ENCODE peak calls at places on chromosome 18, in seven cellular contexts. P, B, T, A, N, W and V are unnamed samples. For H3K79me2, the result is how much of the 10 kb centered on the place peaks cover.

GRCh38 chr18:7617738-7618422 is 50.8 kb downstream of the PTPRM start:
- DNase-seq in T (peak), W (no peak), B (peak), N (peak), P (no peak), A (peak), V (peak)

GRCh38 chr18:33706391-33706790 is 128.4 kb downstream of the ASXL3 start:
- DNase-seq in T (peak), W (no peak), N (no peak), A (no peak), P (no peak), B (no peak), V (peak)

GRCh38 chr18:7902399-7902839 is 335.3 kb downstream of the PTPRM start:
- DNase-seq in N (no peak), W (no peak), B (peak), P (no peak), T (peak), A (peak), V (peak)

GRCh38 chr18:77899972-77900754 is 650.5 kb downstream of the GALR1 start:
- DNase-seq in A (peak), N (peak), B (peak), P (no peak), W (no peak), T (peak), V (peak)

GRCh38 chr18:78090584-78090983 is 840.9 kb downstream of the GALR1 start:
- DNase-seq in N (no peak), T (no peak), W (no peak), A (no peak), P (no peak), B (no peak), V (no peak)

GRCh38 chr18:72910045-72910444 is 42.3 kb upstream of the NETO1 start:
- DNase-seq in B (no peak), N (no peak), P (no peak), W (no peak), T (no peak), A (no peak), V (no peak)

GRCh38 chr18:9542924-9543323 is 67.6 kb downstream of the RALBP1 start:
- DNase-seq in T (no peak), A (no peak), P (no peak), B (no peak), W (no peak), N (no peak), V (no peak)

GRCh38 chr18:69935319-69936190 is 12.1 kb downstream of the CD226 start:
- DNase-seq in T (peak), P (no peak), A (no peak), B (peak), N (peak), W (peak), V (peak)

GRCh38 chr18:78688249-78688648 is 291.4 kb upstream of the SALL3 start:
- DNase-seq in B (no peak), W (no peak), P (no peak), N (no peak), T (no peak), A (no peak), V (no peak)

GRCh38 chr18:21359746-21360145 is 117.7 kb downstream of the GREB1L start:
- DNase-seq in A (no peak), P (no peak), N (no peak), W (no peak), T (no peak), B (no peak), V (no peak)

GRCh38 chr18:41767960-41768359 is 187.1 kb upstream of the PIK3C3 start:
- DNase-seq in P (no peak), T (peak), A (peak), W (no peak), B (peak), N (peak), V (peak)

GRCh38 chr18:61876899-61877298 is 15.9 kb downstream of the RNF152 start:
- DNase-seq in A (no peak), T (no peak), B (no peak), W (peak), N (no peak), P (no peak), V (no peak)

GRCh38 chr18:7567487-7568425 is 640 bp downstream of the PTPRM start:
- DNase-seq in N (peak), T (peak), W (no peak), A (peak), P (no peak), B (peak), V (peak)

GRCh38 chr18:27750014-27750413 is 426.9 kb downstream of the CDH2 start:
- DNase-seq in T (peak), N (peak), B (peak), A (peak), W (peak), P (peak), V (peak)

GRCh38 chr18:48543228-48543627 is 4.4 kb downstream of the CTIF start:
- DNase-seq in B (peak), T (peak), W (peak), A (peak), P (peak), N (peak), V (no peak)

GRCh38 chr18:57030417-57030816 is 116.5 kb upstream of the BOD1L2 start:
- DNase-seq in B (no peak), P (no peak), W (no peak), N (no peak), T (no peak), A (no peak), V (no peak)

GRCh38 chr18:52118684-52119083 is 221.3 kb upstream of the DCC start:
- DNase-seq in N (no peak), W (no peak), P (no peak), A (no peak), T (no peak), B (no peak), V (no peak)

GRCh38 chr18:49524349-49524748 is 37.3 kb upstream of the C18orf32 start:
- DNase-seq in B (no peak), W (no peak), N (no peak), T (no peak), P (no peak), A (no peak), V (no peak)

GRCh38 chr18:9653390-9653789 is 39.0 kb upstream of the PPP4R1 start:
- DNase-seq in W (peak), N (no peak), P (no peak), T (no peak), A (no peak), B (no peak), V (no peak)

GRCh38 chr18:532023-532422 is 31.5 kb upstream of the COLEC12 start:
- DNase-seq in P (no peak), W (no peak), N (no peak), T (no peak), A (no peak), B (no peak), V (no peak)

GRCh38 chr18:59437851-59438250 is 78.8 kb upstream of the LMAN1 start:
- DNase-seq in T (no peak), B (no peak), W (no peak), P (no peak), A (peak), N (no peak), V (no peak)

GRCh38 chr18:9177047-9177446 is 40.5 kb downstream of the ANKRD12 start:
- DNase-seq in W (no peak), T (no peak), N (no peak), A (no peak), B (no peak), P (no peak), V (no peak)

GRCh38 chr18:61929881-61930640 is 37.3 kb upstream of the RNF152 start:
- DNase-seq in B (no peak), W (no peak), N (peak), A (no peak), T (no peak), P (no peak), V (no peak)

GRCh38 chr18:31303771-31304170 is 14.2 kb upstream of the DSG1 start:
- DNase-seq in B (no peak), N (no peak), T (peak), P (no peak), A (no peak), W (no peak), V (peak)

GRCh38 chr18:25464211-25464610 is 112.2 kb upstream of the ZNF521 start:
- DNase-seq in T (peak), W (no peak), P (no peak), N (no peak), B (no peak), A (no peak), V (peak)

GRCh38 chr18:51070545-51070944 is 40.5 kb downstream of the SMAD4 start:
- DNase-seq in N (peak), B (no peak), T (peak), P (no peak), W (no peak), A (no peak), V (peak)
- H3K79me2 ChIP-seq in N (under half), B (half or more), T (under half), P (under half), W (under half), A (half or more), V (half or more)

DNA sequence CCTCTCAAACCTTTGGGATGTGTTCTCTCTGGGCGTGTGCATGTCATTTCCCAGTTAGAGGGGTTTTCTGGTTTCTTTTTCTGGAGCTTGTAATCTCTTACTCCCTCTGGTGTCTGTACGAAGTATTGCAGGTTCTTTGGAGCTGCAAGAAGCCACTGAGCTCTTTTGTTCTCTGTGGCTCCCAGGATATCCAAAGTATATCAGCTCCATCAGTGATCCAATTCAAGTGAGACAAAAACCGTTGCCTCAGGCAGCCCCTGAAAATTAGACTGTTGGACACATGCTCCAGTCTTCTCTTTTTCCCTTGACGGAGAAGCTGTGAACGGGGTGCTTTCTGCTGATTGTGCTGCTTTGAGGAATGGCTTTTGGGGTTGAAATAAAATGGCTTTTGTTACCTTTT is 59.0 kb upstream of the LDLRAD4 start:
- DNase-seq in A (peak), T (peak), P (no peak), B (peak), N (peak), W (peak), V (peak)
- TF ChIP-seq CTCF in A (peak), T (peak), P (peak), B (peak), N (peak), W (peak), V (peak)

DNA sequence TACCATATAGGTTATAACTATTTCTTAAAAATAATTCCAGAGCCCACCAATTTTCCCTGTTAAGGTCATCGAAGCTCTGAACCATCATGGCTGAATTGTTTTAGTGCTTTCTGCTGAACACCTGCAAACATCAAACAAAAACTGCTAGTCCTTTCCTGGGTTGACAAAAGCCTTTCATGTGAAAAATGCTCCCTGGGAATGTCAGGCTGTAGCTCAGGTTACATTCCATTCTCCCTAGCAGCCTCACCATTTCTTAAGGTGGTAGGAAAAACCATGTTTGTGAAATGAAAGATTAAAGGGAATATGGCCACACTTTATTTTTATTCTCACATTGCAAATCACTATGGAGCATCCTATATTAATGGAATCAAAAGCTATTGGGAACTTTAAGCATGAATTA is 5.7 kb downstream of the TCF4 start:
- DNase-seq in T (peak), N (no peak), P (no peak), W (no peak), B (no peak), A (peak), V (peak)
- H3K79me2 ChIP-seq in T (under half), N (under half), P (under half), W (under half), B (half or more), A (half or more), V (half or more)

GRCh38 chr18:24428709-24429108 is 2.2 kb downstream of the IMPACT start:
- DNase-seq in W (no peak), T (no peak), N (no peak), P (no peak), A (peak), B (no peak), V (no peak)

GRCh38 chr18:24427484-24427883 is 1.0 kb downstream of the IMPACT start:
- DNase-seq in N (peak), A (peak), B (no peak), W (no peak), T (peak), P (no peak), V (peak)

GRCh38 chr18:24429188-24429587 is 2.7 kb downstream of the IMPACT start:
- DNase-seq in A (no peak), T (no peak), W (no peak), B (no peak), N (no peak), P (no peak), V (no peak)

GRCh38 chr18:24426073-24426397 is 435 bp upstream of the IMPACT start:
- DNase-seq in P (no peak), W (no peak), B (no peak), T (no peak), A (no peak), N (no peak), V (no peak)

DNA sequence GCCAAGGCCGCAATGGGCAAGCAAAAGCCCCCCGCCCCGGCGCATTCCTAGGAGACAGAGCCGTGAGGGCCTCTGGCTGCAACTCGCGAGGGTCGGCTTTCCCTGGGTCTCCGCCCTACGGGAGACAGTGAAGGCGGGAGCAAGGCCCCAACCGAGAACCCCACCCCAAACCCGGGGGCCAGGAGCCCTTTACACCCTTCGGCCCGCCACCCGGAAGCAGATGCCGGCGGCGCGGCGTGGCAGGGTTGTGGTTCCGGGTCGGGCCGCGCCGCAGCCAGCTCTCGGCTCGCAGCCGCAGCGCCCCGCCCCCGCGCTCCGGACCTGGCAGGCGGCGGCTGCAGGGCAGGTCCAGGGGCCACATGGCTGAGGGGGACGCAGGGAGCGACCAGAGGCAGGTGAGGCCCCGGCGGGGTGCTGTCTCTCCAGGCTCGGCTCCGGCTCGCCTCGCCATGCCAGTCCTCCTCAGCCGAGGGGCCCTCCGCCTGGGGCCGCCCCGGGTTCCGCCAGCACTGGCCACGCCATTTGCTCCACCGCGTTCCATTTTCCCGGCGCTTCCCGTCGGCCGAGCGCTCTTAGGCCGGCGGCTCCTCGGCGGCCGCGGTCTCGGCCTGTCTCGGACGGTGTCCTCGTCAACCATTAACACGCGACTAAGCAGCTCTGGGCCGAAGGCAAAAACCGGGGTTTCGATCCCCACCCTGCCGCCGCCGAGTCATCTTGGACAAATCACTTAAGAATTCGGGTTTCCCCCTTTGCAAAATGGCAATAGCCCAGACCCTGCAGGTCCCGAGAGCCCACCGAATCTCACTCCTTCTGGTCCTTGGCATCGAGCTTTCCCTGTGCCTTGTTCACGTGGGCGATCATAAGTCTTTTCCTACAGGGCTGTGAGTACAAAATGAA is at the start of gene IMPACT:
- DNase-seq in T (peak), W (peak), A (peak), N (peak), B (peak), P (peak), V (peak)
- TF ChIP-seq CTCF in T (no peak), W (no peak), A (no peak), N (no peak), B (no peak), P (no peak), V (no peak)

GRCh38 chr18:37665346-37665745 is 99.7 kb upstream of the CELF4 start:
- DNase-seq in T (no peak), N (no peak), B (no peak), P (no peak), A (no peak), W (no peak), V (no peak)
- H3K79me2 ChIP-seq in T (under half), N (under half), B (under half), P (under half), A (under half), W (under half), V (under half)

GRCh38 chr18:11761553-11761952 is 72.5 kb downstream of the GNAL start:
- DNase-seq in N (no peak), A (peak), T (no peak), W (peak), P (no peak), B (peak), V (no peak)
- TF ChIP-seq CTCF in N (peak), A (peak), T (no peak), W (peak), P (peak), B (peak), V (no peak)

DNA sequence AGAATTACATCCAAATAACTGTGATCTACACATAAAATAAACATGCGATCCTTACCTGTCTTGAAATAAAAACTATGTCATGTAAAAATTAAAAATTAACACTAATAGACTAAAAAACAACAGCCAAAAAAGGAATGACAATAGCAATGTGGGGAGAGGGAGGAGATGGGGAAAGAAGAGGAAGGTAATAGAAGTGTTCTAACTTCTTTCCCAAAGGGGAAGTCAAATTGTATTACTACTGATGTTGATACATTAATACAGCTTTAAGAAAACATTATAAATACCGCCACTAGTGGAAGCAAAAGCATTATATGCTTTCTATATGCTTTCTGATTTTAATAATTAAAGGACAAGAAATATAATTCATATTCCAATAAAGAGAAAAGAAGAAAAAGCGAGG is 22.2 kb downstream of the ZNF516 start:
- DNase-seq in P (no peak), W (no peak), A (no peak), B (no peak), T (no peak), N (no peak), V (no peak)
- H3K79me2 ChIP-seq in P (half or more), W (half or more), A (under half), B (half or more), T (half or more), N (half or more), V (half or more)